ENCODE peak calls at places on chromosomes 3 and 15, in six cellular contexts. E is BE2C, L is AG04449, A is GM12865, U is A549, D is HFF-Myc. J is an unnamed sample.

GRCh38 chr3:100882571-100882981 is 110.6 kb downstream of the ABI3BP start:
- DNase-seq in A (no peak), U (peak; percentile 43), L (no peak), D (no peak), E (no peak), J (peak; percentile 84)

GRCh38 chr3:100966049-100966471 is 27.2 kb downstream of the ABI3BP start:
- DNase-seq in D (no peak), L (no peak), E (peak; percentile 71), A (no peak), U (no peak), J (no peak)

GRCh38 chr3:177335728-177336127 is 138.4 kb upstream of the TBL1XR1 start:
- DNase-seq in E (no peak), L (no peak), D (no peak), U (no peak), A (no peak), J (peak; percentile 38)

GRCh38 chr15:40470423-40471104 is at the start of gene CHST14:
- DNase-seq in L (no peak), U (peak; percentile 37), A (peak; percentile 68), D (no peak), E (peak; percentile 84), J (peak; percentile 53)

GRCh38 chr15:95018888-95019545 is 787.7 kb downstream of the MCTP2 start:
- DNase-seq in L (no peak), U (no peak), D (no peak), E (no peak), A (peak; percentile 10), J (peak; percentile 60)

GRCh38 chr3:15314276-15314675 is 18.1 kb downstream of the SH3BP5 start:
- DNase-seq in U (no peak), E (no peak), L (no peak), D (no peak), A (no peak), J (no peak)

GRCh38 chr15:39509941-39510845 is 70.7 kb upstream of the THBS1 start:
- DNase-seq in E (no peak), U (no peak), A (no peak), L (no peak), D (no peak), J (no peak)

GRCh38 chr15:50484781-50485180 is 60.6 kb downstream of the USP8 start:
- DNase-seq in D (no peak), U (no peak), E (no peak), A (peak; percentile 67), L (no peak), J (no peak)

GRCh38 chr3:142976621-142977398 is 13.3 kb upstream of the PAQR9 start:
- DNase-seq in D (peak; percentile 86), E (peak; percentile 84), L (peak; percentile 75), A (no peak), U (peak; percentile 96), J (peak; percentile 94)

GRCh38 chr3:140355481-140355880 is 322.4 kb upstream of the TRIM42 start:
- DNase-seq in E (no peak), D (no peak), U (no peak), A (no peak), L (no peak), J (no peak)

GRCh38 chr3:71456155-71456554 is 127.4 kb downstream of the FOXP1 start:
- DNase-seq in E (no peak), U (no peak), A (no peak), L (no peak), D (no peak), J (no peak)

GRCh38 chr15:80904941-80905532 is 84.6 kb downstream of the MESD start:
- DNase-seq in U (no peak), L (no peak), A (no peak), D (no peak), E (no peak), J (no peak)

GRCh38 chr3:113712129-113712528 is 15.7 kb upstream of the USF3 start:
- DNase-seq in U (no peak), E (no peak), L (no peak), D (no peak), A (no peak), J (peak; percentile 39)

GRCh38 chr3:50978991-50979667 is 304.4 kb downstream of the DOCK3 start:
- DNase-seq in D (no peak), E (no peak), U (no peak), A (no peak), L (no peak), J (no peak)

GRCh38 chr15:45136378-45136764 is 6.6 kb downstream of the DUOX1 start:
- DNase-seq in A (no peak), D (no peak), U (no peak), L (no peak), E (no peak), J (no peak)

GRCh38 chr15:45133561-45133920 is 3.7 kb downstream of the DUOX1 start:
- DNase-seq in U (no peak), A (no peak), D (no peak), E (peak; percentile 88), L (no peak), J (no peak)

GRCh38 chr15:45134046-45134445 is 4.3 kb downstream of the DUOX1 start:
- DNase-seq in E (no peak), L (no peak), A (no peak), D (no peak), U (no peak), J (no peak)

GRCh38 chr15:45132844-45133560 is 3.2 kb downstream of the DUOX1 start:
- DNase-seq in U (no peak), A (no peak), L (no peak), D (no peak), E (no peak), J (no peak)

GRCh38 chr15:45134682-45135604 is 5.1 kb downstream of the DUOX1 start:
- DNase-seq in D (no peak), L (no peak), U (no peak), A (no peak), E (no peak), J (no peak)
- TF ChIP-seq CTCF in D (peak; percentile 5), L (no peak), U (no peak), A (no peak), E (no peak), J (no peak)

GRCh38 chr15:68085052-68085451 is 30.9 kb downstream of the PIAS1 start:
- DNase-seq in E (no peak), U (no peak), L (no peak), D (no peak), A (no peak), J (no peak)

GRCh38 chr15:68083463-68083862 is 29.3 kb downstream of the PIAS1 start:
- DNase-seq in L (no peak), E (no peak), D (no peak), U (no peak), A (no peak), J (no peak)

GRCh38 chr15:68080783-68081182 is 26.7 kb downstream of the PIAS1 start:
- DNase-seq in L (no peak), D (no peak), A (no peak), U (no peak), E (no peak), J (no peak)

GRCh38 chr15:68081869-68082505 is 27.9 kb downstream of the PIAS1 start:
- DNase-seq in D (no peak), A (no peak), U (no peak), E (no peak), L (no peak), J (no peak)

DNA sequence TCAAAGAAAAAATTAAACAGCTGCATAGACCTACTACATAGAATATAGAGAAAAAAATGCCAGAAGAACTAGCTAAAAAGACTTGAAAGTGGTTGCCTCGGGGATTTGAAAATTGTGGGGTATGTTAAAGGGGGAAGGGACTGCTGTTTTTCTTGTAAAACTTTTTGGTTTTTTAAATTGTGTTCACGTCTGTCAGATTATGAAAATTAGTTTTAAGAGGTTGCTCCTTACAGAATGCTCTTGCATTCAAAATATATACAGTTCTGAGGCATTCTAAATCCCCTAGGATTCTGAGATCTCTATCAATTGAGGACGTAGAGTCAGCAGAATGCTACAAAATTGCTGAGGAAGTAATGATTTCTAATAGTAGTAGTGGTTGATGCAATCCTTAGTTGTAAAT is 28.6 kb downstream of the PIAS1 start:
- DNase-seq in D (no peak), L (no peak), U (no peak), E (no peak), A (no peak), J (no peak)
- TF ChIP-seq CTCF in D (no peak), L (no peak), U (no peak), E (no peak), A (no peak), J (no peak)

DNA sequence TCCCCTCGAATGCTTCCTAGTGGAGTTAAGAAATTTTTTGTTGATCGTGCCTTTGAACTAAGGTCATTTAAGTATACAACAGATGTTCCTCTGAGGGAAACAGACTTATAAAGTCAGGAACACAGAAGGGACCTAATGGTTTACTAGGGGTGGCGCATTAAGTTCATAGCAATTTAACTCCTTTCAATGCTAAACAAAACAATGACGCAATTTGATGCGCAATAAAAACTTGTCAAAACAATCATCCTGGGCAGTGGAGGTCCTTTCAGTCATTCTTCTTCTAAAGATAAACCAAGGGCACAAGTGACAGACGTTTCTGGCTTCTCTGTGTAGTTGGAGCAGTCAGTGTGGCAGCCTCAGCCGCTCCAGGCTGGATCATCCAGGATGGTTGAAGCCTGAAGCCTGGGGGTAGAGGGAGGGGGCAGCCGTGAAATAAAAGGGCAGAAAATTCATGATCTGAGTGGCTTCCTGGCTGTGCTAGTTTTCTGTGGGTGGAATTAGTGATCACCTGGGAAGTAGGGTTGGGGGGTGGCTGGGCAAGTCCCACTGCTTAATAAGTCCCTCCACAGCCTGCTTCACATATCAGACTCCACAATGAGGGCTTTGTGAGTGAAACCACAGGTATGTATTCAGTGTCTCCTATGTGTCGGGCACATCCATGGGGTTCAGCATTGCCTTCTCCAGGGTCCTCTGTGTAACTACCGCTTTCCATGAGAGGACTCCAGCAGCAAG is 50.7 kb upstream of the MRPS22 start:
- DNase-seq in E (no peak), L (no peak), D (peak; percentile 52), U (peak; percentile 21), A (no peak), J (no peak)
- TF ChIP-seq CTCF in E (no peak), L (no peak), D (no peak), U (no peak), A (no peak), J (no peak)

GRCh38 chr3:63231556-63231955 is 46.6 kb upstream of the SYNPR start:
- DNase-seq in E (no peak), D (no peak), L (no peak), U (no peak), A (no peak), J (no peak)

GRCh38 chr3:63230146-63230545 is 48.0 kb upstream of the SYNPR start:
- DNase-seq in D (no peak), E (no peak), L (no peak), A (no peak), U (no peak), J (no peak)

GRCh38 chr3:63228087-63228486 is 50.0 kb upstream of the SYNPR start:
- DNase-seq in E (no peak), A (no peak), D (no peak), L (no peak), U (no peak), J (no peak)

GRCh38 chr3:63228677-63229076 is 49.4 kb upstream of the SYNPR start:
- DNase-seq in L (no peak), E (peak; percentile 53), A (peak; percentile 32), D (peak; percentile 20), U (peak; percentile 19), J (peak; percentile 57)

DNA sequence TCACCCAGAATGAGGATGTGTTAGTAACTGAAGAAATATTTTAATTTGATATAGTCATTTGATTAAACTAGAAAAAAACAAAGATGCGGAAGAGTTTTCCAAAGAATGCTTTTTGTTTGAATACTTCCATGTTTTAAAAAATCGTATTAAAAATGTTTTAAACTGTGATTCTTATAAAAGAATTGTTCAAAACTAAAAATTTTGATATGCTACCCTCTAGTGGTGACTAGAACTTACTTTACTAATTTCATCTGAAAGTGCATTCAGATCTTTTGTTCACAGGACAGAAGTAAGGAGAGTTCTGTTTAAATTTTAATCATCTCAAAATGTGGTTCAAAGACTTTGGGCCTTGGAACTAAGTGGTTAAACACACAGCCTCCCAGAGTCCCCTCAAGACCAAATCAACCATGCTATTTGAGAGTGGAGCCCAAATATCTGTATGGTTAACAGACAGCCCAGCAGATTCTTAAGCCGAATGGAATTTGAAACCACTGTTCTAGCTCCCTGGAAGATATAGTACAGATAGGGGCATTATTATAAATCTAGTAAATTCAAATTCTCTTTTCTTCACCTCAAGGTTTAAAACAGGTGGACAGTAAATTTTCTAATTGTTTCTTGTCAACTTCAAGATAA is 45.2 kb upstream of the SYNPR start:
- DNase-seq in E (no peak), L (no peak), D (no peak), U (no peak), A (no peak), J (peak; percentile 9)
- TF ChIP-seq CTCF in E (no peak), L (no peak), D (peak; percentile 10), U (peak; percentile 26), A (no peak), J (peak; percentile 31)

J was measured in cardiac fibroblast.